ENCODE peak calls at places on chromosomes 16 and 17, in five cellular contexts. H is activated CD4-positive, alpha-beta T cell treated with anti-CD3 and anti-CD28 coated beads for 24 hours; G is KBM-7; L is Ammon's horn; J is stimulated activated CD4-positive, alpha-beta T cell treated with anti-CD3 and anti-CD28 coated beads, Interleukin-4, amount 100 ng/mL, for 1 hour. P is an unnamed sample.

GRCh38 chr17:70868134-70868533 is 698.8 kb downstream of the KCNJ2 start:
- DNase-seq in G (no peak), L (no peak), J (no peak), H (no peak), P (no peak)

GRCh38 chr16:19757762-19758595 is 39.9 kb downstream of the IQCK start:
- DNase-seq in G (peak; percentile 9), H (no peak), L (peak; percentile 88), J (no peak), P (no peak)

GRCh38 chr16:30747331-30747730 is 894 bp upstream of the PHKG2 start:
- DNase-seq in H (no peak), J (no peak), L (no peak), G (no peak), P (no peak)

GRCh38 chr17:45355087-45355486 is 38.3 kb upstream of the MAP3K14 start:
- DNase-seq in H (no peak), J (no peak), L (no peak), G (no peak), P (no peak)

GRCh38 chr17:74803971-74804370 is 27.8 kb upstream of the NAT9 start:
- DNase-seq in L (no peak), G (no peak), H (no peak), J (no peak), P (no peak)

GRCh38 chr16:22198547-22199293 is 7.4 kb upstream of the EEF2K start:
- DNase-seq in L (no peak), J (no peak), G (no peak), H (no peak), P (no peak)

GRCh38 chr17:21510686-21511367 is 134.7 kb downstream of the KCNJ12 start:
- DNase-seq in G (no peak), J (no peak), L (no peak), H (no peak), P (no peak)

GRCh38 chr16:3087836-3088235 is 11.3 kb downstream of the ZSCAN10 start:
- DNase-seq in L (no peak), G (peak; percentile 64), H (no peak), J (no peak), P (no peak)

GRCh38 chr17:67111327-67111726 is 67.0 kb downstream of the CACNG1 start:
- DNase-seq in L (no peak), J (no peak), G (no peak), H (no peak), P (no peak)

GRCh38 chr17:70271200-70271599 is 101.9 kb downstream of the KCNJ2 start:
- DNase-seq in H (no peak), J (no peak), G (no peak), L (no peak), P (no peak)

GRCh38 chr17:61380836-61381525 is 18.7 kb upstream of the TBX2 start:
- DNase-seq in J (no peak), H (no peak), G (no peak), L (peak; percentile 37), P (no peak)

GRCh38 chr16:71428883-71429282 is 13.0 kb downstream of the TLE7 start:
- DNase-seq in H (no peak), L (no peak), J (no peak), G (no peak), P (no peak)

GRCh38 chr16:22065252-22065651 is 27.1 kb upstream of the VWA3A start:
- DNase-seq in H (no peak), G (no peak), J (no peak), L (no peak), P (no peak)

GRCh38 chr17:65742433-65743312 is 181.2 kb upstream of the AXIN2 start:
- DNase-seq in J (no peak), G (no peak), H (no peak), L (no peak), P (no peak)

GRCh38 chr17:32127156-32127897 is 15.0 kb upstream of the RHOT1 start:
- DNase-seq in J (peak; percentile 74), G (peak; percentile 75), L (peak; percentile 85), H (peak; percentile 62), P (peak; percentile 46)

GRCh38 chr16:81632392-81633146 is 146.5 kb upstream of the PLCG2 start:
- DNase-seq in J (peak; percentile 71), L (no peak), G (peak; percentile 76), H (peak; percentile 52), P (peak; percentile 52)

GRCh38 chr17:72193395-72194106 is 72.7 kb downstream of the SOX9 start:
- DNase-seq in G (no peak), J (no peak), L (no peak), H (no peak), P (no peak)

GRCh38 chr16:89117239-89117974 is 23.8 kb downstream of the ACSF3 start:
- DNase-seq in L (no peak), H (no peak), J (no peak), G (no peak), P (no peak)

GRCh38 chr16:58243528-58244004 is 45.7 kb upstream of the CSNK2A2 start:
- DNase-seq in H (no peak), J (no peak), G (no peak), L (no peak), P (no peak)

GRCh38 chr16:30046588-30046987 is 15.5 kb upstream of the TLCD3B start:
- DNase-seq in G (no peak), H (no peak), J (no peak), L (no peak), P (no peak)

GRCh38 chr17:1989135-1989534 is 36.0 kb downstream of the RTN4RL1 start:
- DNase-seq in G (no peak), J (no peak), L (peak; percentile 39), H (no peak), P (no peak)

GRCh38 chr17:83031321-83031945 is 48.0 kb upstream of the METRNL start:
- DNase-seq in J (no peak), H (no peak), L (no peak), G (no peak), P (no peak)

GRCh38 chr17:79034931-79035485 is 11.0 kb downstream of the C1QTNF1 start:
- DNase-seq in J (no peak), G (no peak), H (no peak), L (no peak), P (no peak)

GRCh38 chr16:31071861-31072260 is 2.2 kb downstream of the ZNF668 start:
- DNase-seq in J (no peak), H (no peak), G (no peak), L (no peak), P (no peak)

GRCh38 chr17:78706271-78706915 is 75.7 kb downstream of the CYTH1 start:
- DNase-seq in L (no peak), G (no peak), H (no peak), J (no peak), P (no peak)

GRCh38 chr17:72631568-72631967 is 460.9 kb downstream of the SLC39A11 start:
- DNase-seq in G (no peak), J (no peak), L (no peak), H (no peak), P (no peak)

GRCh38 chr16:4415538-4416199 is 727 bp downstream of the CORO7 start:
- DNase-seq in L (peak; percentile 79), G (peak; percentile 89), J (peak; percentile 57), H (peak; percentile 46), P (peak; percentile 13)

GRCh38 chr17:31674305-31674704 is 184.7 kb downstream of the COPRS start:
- DNase-seq in G (no peak), H (no peak), J (no peak), L (no peak), P (no peak)

GRCh38 chr17:49501496-49501895 is 6.4 kb downstream of the NGFR start:
- DNase-seq in J (no peak), L (no peak), G (no peak), H (no peak), P (no peak)

GRCh38 chr17:29593546-29594440 is 861 bp downstream of the ANKRD13B start:
- DNase-seq in H (no peak), J (peak; percentile 37), L (no peak), G (peak; percentile 57), P (no peak)

GRCh38 chr17:79883202-79883601 is 44.0 kb upstream of the CBX4 start:
- DNase-seq in H (no peak), L (no peak), J (no peak), G (no peak), P (no peak)

GRCh38 chr16:57146735-57147134 is 39.1 kb downstream of the PSME3IP1 start:
- DNase-seq in J (no peak), G (peak; percentile 46), H (no peak), L (no peak), P (no peak)

GRCh38 chr17:59361916-59362810 is 30.7 kb downstream of the YPEL2 start:
- DNase-seq in G (peak; percentile 44), H (no peak), J (peak; percentile 22), L (peak; percentile 48), P (no peak)